ENCODE peak calls at places on chromosomes 5 and 9, in seven cellular contexts. C is progenitor cell of endocrine pancreas, M is neural crest cell, L is NCI-H460, G is NAMALWA, E is NCI-H524, H is fibroblast of the aortic adventitia. I is an unnamed sample.

GRCh38 chr9:121735065-121735791 is 83.8 kb downstream of the DAB2IP start:
- DNase-seq in C (no peak), M (no peak), E (no peak), L (peak; percentile 36), G (peak; percentile 81), H (peak; percentile 49), I (no peak)

GRCh38 chr9:14148501-14149103 is 165.3 kb downstream of the NFIB start:
- DNase-seq in L (no peak), C (no peak), G (no peak), H (peak; percentile 38), E (no peak), M (no peak), I (no peak)

GRCh38 chr9:97911528-97911927 is 10.8 kb downstream of the TRMO start:
- DNase-seq in H (no peak), M (no peak), G (no peak), C (no peak), L (no peak), E (no peak), I (no peak)

GRCh38 chr9:17064558-17064957 is 70.3 kb upstream of the CNTLN start:
- DNase-seq in L (no peak), C (no peak), G (no peak), M (no peak), H (no peak), E (no peak), I (no peak)

GRCh38 chr9:91416086-91416712 is 7.4 kb downstream of the NFIL3 start:
- DNase-seq in G (no peak), C (no peak), H (peak; percentile 46), L (no peak), E (no peak), M (no peak), I (no peak)

GRCh38 chr5:172503925-172504730 is 49.8 kb upstream of the SH3PXD2B start:
- DNase-seq in G (no peak), C (peak; percentile 8), L (no peak), M (no peak), E (no peak), H (peak; percentile 54), I (no peak)

GRCh38 chr9:130138791-130139190 is 33.4 kb upstream of the NCS1 start:
- DNase-seq in H (peak; percentile 98), E (no peak), G (no peak), M (no peak), L (no peak), C (no peak), I (peak; percentile 95)

GRCh38 chr5:141494761-141495455 is 6.0 kb downstream of the PCDHGC5 start:
- DNase-seq in G (no peak), H (no peak), E (no peak), M (peak; percentile 43), L (no peak), C (no peak), I (no peak)

GRCh38 chr5:10145922-10146321 is 103.8 kb downstream of the ATPSCKMT start:
- DNase-seq in G (peak; percentile 70), M (no peak), H (peak; percentile 67), E (no peak), C (no peak), L (peak; percentile 54), I (no peak)

GRCh38 chr9:108478431-108478837 is 377.4 kb downstream of the ACTL7B start:
- DNase-seq in C (no peak), M (no peak), L (peak; percentile 88), G (no peak), H (peak; percentile 99), E (no peak), I (peak; percentile 84)

GRCh38 chr5:146399446-146399845 is 47.7 kb upstream of the TCERG1 start:
- DNase-seq in L (no peak), M (no peak), E (no peak), C (no peak), H (no peak), G (no peak), I (no peak)

I was measured in COLO829.